ENCODE peak calls at places on chromosomes 13 and 19, in eight cellular contexts. E, K, A, Q, Y, G, J and V are unnamed samples.

GRCh38 chr13:79812070-79812850 is 331.3 kb downstream of the NDFIP2 start:
- DNase-seq in K (no peak), J (no peak), G (no peak), Y (no peak), Q (no peak), E (no peak), A (no peak), V (no peak)

GRCh38 chr13:51333421-51333820 is 6.1 kb upstream of the SERPINE3 start:
- DNase-seq in Q (no peak), J (no peak), A (no peak), E (no peak), Y (no peak), K (no peak), G (no peak), V (no peak)

GRCh38 chr13:48723168-48723567 is 69.4 kb downstream of the CYSLTR2 start:
- DNase-seq in E (no peak), Y (no peak), A (no peak), K (no peak), G (no peak), Q (no peak), J (no peak), V (no peak)

GRCh38 chr13:32168136-32168535 is 136.6 kb downstream of the FRY start:
- DNase-seq in Y (no peak), G (no peak), J (no peak), E (no peak), Q (no peak), K (no peak), A (no peak), V (no peak)

GRCh38 chr19:46495789-46496099 is at the start of gene PNMA8B:
- DNase-seq in Q (no peak), E (peak; percentile 67), A (no peak), G (no peak), J (peak; percentile 85), Y (no peak), K (peak; percentile 27), V (peak; percentile 95)

GRCh38 chr19:36771275-36772231 is 1.1 kb downstream of the ZNF850 start:
- DNase-seq in K (peak; percentile 87), Q (peak; percentile 69), E (peak; percentile 80), A (no peak), Y (peak; percentile 61), G (no peak), J (peak; percentile 88), V (peak; percentile 86)

GRCh38 chr13:45518525-45519235 is 53.9 kb downstream of the COG3 start:
- DNase-seq in Q (no peak), J (no peak), E (no peak), A (no peak), Y (no peak), K (peak; percentile 90), G (no peak), V (no peak)

GRCh38 chr19:43820098-43820860 is 6.8 kb upstream of the ZNF283 start:
- DNase-seq in K (peak; percentile 42), Y (no peak), J (no peak), Q (no peak), A (peak; percentile 35), E (no peak), G (no peak), V (peak; percentile 39)

GRCh38 chr19:53537523-53538377 is at the start of gene ZNF331:
- DNase-seq in A (peak; percentile 60), Y (peak; percentile 82), Q (peak; percentile 81), G (no peak), E (no peak), K (peak; percentile 83), J (peak; percentile 88), V (peak; percentile 86)

GRCh38 chr19:45161715-45162463 is 1.1 kb upstream of the NKPD1 start:
- DNase-seq in Q (no peak), K (peak; percentile 28), A (no peak), E (peak; percentile 66), G (no peak), J (no peak), Y (no peak), V (no peak)

GRCh38 chr13:46100191-46100877 is 4.5 kb downstream of the CPB2 start:
- DNase-seq in Q (peak; percentile 72), G (no peak), A (no peak), J (no peak), E (peak; percentile 19), Y (no peak), K (no peak), V (no peak)

GRCh38 chr13:112837371-112838037 is 131.5 kb upstream of the MCF2L start:
- DNase-seq in A (no peak), J (no peak), Q (no peak), Y (peak; percentile 23), G (no peak), K (no peak), E (no peak), V (no peak)

GRCh38 chr13:29901714-29902631 is 51.6 kb upstream of the UBL3 start:
- DNase-seq in A (no peak), G (no peak), J (no peak), Y (no peak), Q (peak; percentile 15), K (peak; percentile 97), E (no peak), V (no peak)

GRCh38 chr13:63517376-63517775 is 2101.7 kb upstream of the PCDH20 start:
- DNase-seq in K (peak; percentile 82), G (no peak), E (no peak), Y (no peak), J (no peak), Q (no peak), A (no peak), V (no peak)

GRCh38 chr13:79450110-79450509 is 30.8 kb upstream of the NDFIP2 start:
- DNase-seq in J (no peak), Y (no peak), Q (no peak), A (no peak), G (no peak), E (no peak), K (no peak), V (no peak)

GRCh38 chr13:45441633-45442032 is 23.1 kb upstream of the COG3 start:
- DNase-seq in Y (no peak), G (no peak), J (no peak), Q (peak; percentile 34), K (peak; percentile 10), E (no peak), A (no peak), V (peak; percentile 24)

GRCh38 chr13:74575729-74576125 is 441.5 kb upstream of the KLF12 start:
- DNase-seq in J (peak; percentile 77), Q (peak; percentile 4), G (no peak), A (peak; percentile 5), Y (peak; percentile 51), E (peak; percentile 54), K (peak; percentile 33), V (peak; percentile 46)

GRCh38 chr19:41753936-41754529 is 1.3 kb upstream of the CEACAM6 start:
- DNase-seq in G (peak; percentile 39), E (peak; percentile 24), Q (peak; percentile 43), A (peak; percentile 47), J (no peak), K (peak; percentile 4), Y (no peak), V (peak; percentile 47)

GRCh38 chr13:49253310-49253709 is 5.6 kb downstream of the CDADC1 start:
- DNase-seq in G (no peak), J (no peak), E (no peak), K (no peak), Y (no peak), Q (peak; percentile 36), A (no peak), V (no peak)

GRCh38 chr19:27794444-27795042 is 1418.4 kb downstream of the UQCRFS1 start:
- DNase-seq in K (peak; percentile 47), Q (peak; percentile 64), G (no peak), E (peak; percentile 24), J (peak; percentile 67), Y (no peak), A (no peak), V (peak; percentile 40)

GRCh38 chr19:27795369-27795768 is 1417.6 kb downstream of the UQCRFS1 start:
- DNase-seq in K (no peak), E (no peak), G (no peak), J (peak; percentile 26), A (no peak), Y (no peak), Q (no peak), V (no peak)

GRCh38 chr19:27792576-27793127 is 1420.3 kb downstream of the UQCRFS1 start:
- DNase-seq in A (no peak), K (no peak), J (no peak), E (no peak), Q (no peak), G (no peak), Y (no peak), V (no peak)

GRCh38 chr19:27793644-27794443 is 1419.1 kb downstream of the UQCRFS1 start:
- DNase-seq in J (peak; percentile 89), A (peak; percentile 99), K (peak; percentile 93), E (peak; percentile 88), Y (peak; percentile 94), G (peak; percentile 87), Q (peak; percentile 93), V (peak; percentile 96)

GRCh38 chr19:27793128-27793643 is 1419.8 kb downstream of the UQCRFS1 start:
- DNase-seq in E (peak; percentile 82), Y (peak; percentile 81), A (peak; percentile 97), J (no peak), G (peak; percentile 90), Q (peak; percentile 89), K (peak; percentile 58), V (peak; percentile 86)
- TF ChIP-seq POLR2A in E (no peak), Y (no peak), A (peak; percentile 81), J (no peak), G (peak; percentile 57), Q (peak; percentile 65), K (no peak), V (no peak)

GRCh38 chr13:83996415-83996814 is 114.1 kb upstream of the SLITRK1 start:
- DNase-seq in Y (no peak), G (no peak), E (no peak), J (no peak), Q (no peak), A (no peak), K (no peak), V (no peak)
- H3K4me3 ChIP-seq in Y (no peak overlapping the region), G (no peak overlapping the region), E (no peak overlapping the region), J (no peak overlapping the region), Q (no peak overlapping the region), A (no peak overlapping the region), K (no peak overlapping the region), V (no peak overlapping the region)

GRCh38 chr19:18350490-18350889 is 10.1 kb downstream of the PGPEP1 start:
- DNase-seq in Q (no peak), J (no peak), A (no peak), E (no peak), Y (no peak), K (no peak), G (no peak), V (no peak)
- TF ChIP-seq POLR2A in Q (no peak), J (no peak), A (no peak), E (no peak), Y (no peak), K (no peak), G (no peak), V (no peak)

GRCh38 chr19:5975388-5975728 is 2.6 kb downstream of the RANBP3 start:
- DNase-seq in A (no peak), G (no peak), Q (no peak), E (no peak), K (no peak), Y (no peak), J (no peak), V (no peak)

GRCh38 chr19:5977785-5978605 is at the start of gene RANBP3:
- DNase-seq in Y (peak; percentile 99), G (peak; percentile 97), J (peak; percentile 98), A (peak; percentile 93), E (peak; percentile 99), Q (peak; percentile 96), K (peak; percentile 99), V (peak; percentile 98)

GRCh38 chr19:5977222-5977784 is 637 bp downstream of the RANBP3 start:
- DNase-seq in E (peak; percentile 47), Y (no peak), J (no peak), Q (peak; percentile 21), G (no peak), A (no peak), K (no peak), V (no peak)

GRCh38 chr19:5976768-5977167 is 1.2 kb downstream of the RANBP3 start:
- DNase-seq in K (no peak), Y (no peak), Q (no peak), G (no peak), J (no peak), A (no peak), E (no peak), V (no peak)

GRCh38 chr19:5978606-5979552 is 939 bp upstream of the RANBP3 start:
- DNase-seq in Q (peak; percentile 46), Y (no peak), J (no peak), E (peak; percentile 39), K (no peak), A (no peak), G (no peak), V (no peak)
- H3K4me3 ChIP-seq in Q (peak overlapping the region; percentile 90), Y (peak overlapping the region; percentile 98), J (peak overlapping the region; percentile 73), E (peak overlapping the region; percentile 92), K (peak overlapping the region; percentile 55), A (peak overlapping the region; percentile 79), G (peak overlapping the region; percentile 96), V (peak overlapping the region; percentile 73)